ENCODE peak calls at places on chromosomes 4 and X, in six cellular contexts. K is OCI-M1, W is left lung, Q is T-helper 22 cell, J is T follicular helper cell, B is GM23338. I is an unnamed sample.

GRCh38 chrX:96683997-96684338 is 674 bp upstream of the DIAPH2 start:
- DNase-seq in K (no peak), Q (no peak), B (no peak), J (no peak), W (no peak), I (no peak)

GRCh38 chrX:18992829-18993228 is 8.9 kb upstream of the PHKA2 start:
- DNase-seq in K (no peak), B (no peak), J (no peak), W (no peak), Q (no peak), I (no peak)

GRCh38 chr4:26857278-26858034 is 3.2 kb upstream of the STIM2 start:
- DNase-seq in B (peak), Q (peak), W (peak), K (peak), J (peak), I (peak)

GRCh38 chr4:146053901-146054300 is 115.3 kb upstream of the ZNF827 start:
- DNase-seq in K (no peak), J (no peak), Q (no peak), B (no peak), W (no peak), I (no peak)

GRCh38 chr4:56768772-56769171 is 52.7 kb downstream of the SPINK2 start:
- DNase-seq in J (no peak), K (no peak), Q (no peak), W (no peak), B (peak), I (no peak)

GRCh38 chrX:14607446-14607845 is 78.1 kb downstream of the GLRA2 start:
- DNase-seq in Q (no peak), K (no peak), J (no peak), B (no peak), W (no peak), I (no peak)

GRCh38 chrX:20067709-20068315 is 48.9 kb downstream of the MAP7D2 start:
- DNase-seq in K (peak), B (peak), J (no peak), Q (no peak), W (peak), I (peak)

GRCh38 chrX:118207831-118208453 is 91.3 kb upstream of the KLHL13 start:
- DNase-seq in Q (no peak), J (no peak), B (no peak), K (no peak), W (no peak), I (no peak)

GRCh38 chr4:184170996-184171395 is 46.7 kb downstream of the ENPP6 start:
- DNase-seq in Q (no peak), J (no peak), W (no peak), K (no peak), B (peak), I (peak)

GRCh38 chr4:59920414-59920813 is 1279.7 kb upstream of the ADGRL3 start:
- DNase-seq in Q (no peak), W (no peak), J (no peak), B (peak), K (no peak), I (no peak)